ENCODE peak calls at places on chromosome 9, in four cellular contexts. O is psoas muscle, I is ovary, G is Calu3. T is an unnamed sample.

GRCh38 chr9:12790026-12790425 is 15.2 kb downstream of the LURAP1L start:
- DNase-seq in O (no peak), G (no peak), I (no peak), T (no peak)

GRCh38 chr9:19127881-19128719 is 808 bp upstream of the PLIN2 start:
- DNase-seq in I (peak), O (no peak), G (no peak), T (no peak)

GRCh38 chr9:33466565-33467495 is 6.9 kb downstream of the NOL6 start:
- DNase-seq in I (peak), G (peak), O (peak), T (no peak)

GRCh38 chr9:133981589-133981957 is 10.6 kb downstream of the VAV2 start:
- DNase-seq in O (peak), G (no peak), I (no peak), T (no peak)

GRCh38 chr9:104009853-104010252 is 84.3 kb upstream of the SMC2 start:
- DNase-seq in O (no peak), I (no peak), G (no peak), T (no peak)

GRCh38 chr9:93635186-93636107 is 59.1 kb downstream of the PHF2 start:
- DNase-seq in G (no peak), O (no peak), I (peak), T (no peak)

GRCh38 chr9:130451004-130451390 is 6.2 kb downstream of the ASS1 start:
- DNase-seq in G (no peak), O (no peak), I (no peak), T (no peak)

GRCh38 chr9:79682076-79682736 is 110.4 kb downstream of the TLE4 start:
- DNase-seq in O (no peak), G (no peak), I (no peak), T (no peak)

GRCh38 chr9:70120834-70121510 is 77.3 kb downstream of the MAMDC2 start:
- DNase-seq in G (peak), I (peak), O (peak), T (peak)

GRCh38 chr9:98361645-98362044 is 106.2 kb upstream of the TBC1D2 start:
- DNase-seq in G (no peak), I (no peak), O (no peak), T (no peak)

GRCh38 chr9:114779352-114779845 is 26.4 kb downstream of the TNFSF15 start:
- DNase-seq in O (no peak), G (peak), I (no peak), T (peak)

GRCh38 chr9:112884086-112884485 is 6.6 kb downstream of the SLC46A2 start:
- DNase-seq in O (no peak), I (no peak), G (no peak), T (no peak)

GRCh38 chr9:2991292-2991691 is 147.4 kb upstream of the PUM3 start:
- DNase-seq in G (no peak), I (no peak), O (no peak), T (no peak)

GRCh38 chr9:134590240-134591081 is 51.1 kb upstream of the COL5A1 start:
- DNase-seq in G (no peak), I (peak), O (no peak), T (peak)

GRCh38 chr9:10613413-10613812 is 611 bp upstream of the PTPRD start:
- DNase-seq in O (no peak), G (no peak), I (no peak), T (no peak)

GRCh38 chr9:113587471-113588031 is 124.0 kb downstream of the RGS3 start:
- DNase-seq in I (peak), G (no peak), O (peak), T (peak)

GRCh38 chr9:16869140-16869903 is 1.1 kb downstream of the BNC2 start:
- DNase-seq in I (peak), G (no peak), O (no peak), T (peak)

GRCh38 chr9:93809204-93809940 is 145.8 kb downstream of the BARX1 start:
- DNase-seq in I (no peak), O (no peak), G (no peak), T (no peak)

GRCh38 chr9:133682961-133683493 is 46.9 kb downstream of the DBH start:
- DNase-seq in O (peak), G (no peak), I (no peak), T (no peak)

GRCh38 chr9:92538541-92538940 is 2.8 kb upstream of the ECM2 start:
- DNase-seq in G (no peak), O (no peak), I (no peak), T (no peak)

GRCh38 chr9:127942152-127943010 is 4.7 kb upstream of the DPM2 start:
- DNase-seq in I (peak), O (peak), G (peak), T (peak)

GRCh38 chr9:132745911-132746709 is 75.8 kb downstream of the GTF3C4 start:
- DNase-seq in O (no peak), I (no peak), G (no peak), T (no peak)

GRCh38 chr9:70994582-70994981 is 126.8 kb downstream of the TRPM3 start:
- DNase-seq in G (no peak), O (no peak), I (no peak), T (no peak)

GRCh38 chr9:133710661-133711427 is 27.3 kb downstream of the SARDH start:
- DNase-seq in G (no peak), O (peak), I (peak), T (no peak)

GRCh38 chr9:35177520-35177919 is 15.7 kb downstream of the UNC13B start:
- DNase-seq in G (no peak), I (no peak), O (no peak), T (no peak)

GRCh38 chr9:28379082-28379481 is 805.8 kb upstream of the C9orf72 start:
- DNase-seq in G (no peak), O (no peak), I (no peak), T (no peak)

GRCh38 chr9:125620216-125620615 is 86.8 kb downstream of the MAPKAP1 start:
- DNase-seq in I (no peak), O (no peak), G (no peak), T (no peak)

GRCh38 chr9:113349434-113350337 is at the start of gene BSPRY:
- DNase-seq in G (peak), I (no peak), O (no peak), T (no peak)

GRCh38 chr9:27227192-27227591 is 69.8 kb downstream of the EQTN start:
- DNase-seq in O (no peak), I (no peak), G (no peak), T (no peak)

GRCh38 chr9:125524522-125524921 is 182.5 kb downstream of the MAPKAP1 start:
- DNase-seq in G (no peak), O (no peak), I (no peak), T (no peak)

GRCh38 chr9:7286101-7286500 is 513.5 kb downstream of the DMAC1 start:
- DNase-seq in O (no peak), I (no peak), G (no peak), T (no peak)

GRCh38 chr9:131851414-131851813 is 111.5 kb upstream of the RAPGEF1 start:
- DNase-seq in O (no peak), G (no peak), I (no peak), T (no peak)

GRCh38 chr9:13295556-13295955 is 16.1 kb upstream of the MPDZ start:
- DNase-seq in O (no peak), G (no peak), I (no peak), T (no peak)

GRCh38 chr9:136285501-136286358 is 18.2 kb downstream of the CCDC187 start:
- DNase-seq in I (no peak), O (no peak), G (no peak), T (no peak)

GRCh38 chr9:95715911-95716435 is 159.5 kb upstream of the ERCC6L2 start:
- DNase-seq in G (no peak), I (no peak), O (no peak), T (no peak)

GRCh38 chr9:90783964-90784363 is 17.7 kb upstream of the SYK start:
- DNase-seq in G (no peak), O (no peak), I (no peak), T (no peak)

GRCh38 chr9:34463098-34463900 is 4.7 kb downstream of the DNAI1 start:
- DNase-seq in G (peak), I (no peak), O (no peak), T (no peak)

GRCh38 chr9:127397722-127398647 is 1.0 kb downstream of the SLC2A8 start:
- DNase-seq in I (peak), O (peak), G (peak), T (peak)

GRCh38 chr9:89956331-89956730 is 351.5 kb downstream of the GADD45G start:
- DNase-seq in G (no peak), O (no peak), I (no peak), T (no peak)

DNA sequence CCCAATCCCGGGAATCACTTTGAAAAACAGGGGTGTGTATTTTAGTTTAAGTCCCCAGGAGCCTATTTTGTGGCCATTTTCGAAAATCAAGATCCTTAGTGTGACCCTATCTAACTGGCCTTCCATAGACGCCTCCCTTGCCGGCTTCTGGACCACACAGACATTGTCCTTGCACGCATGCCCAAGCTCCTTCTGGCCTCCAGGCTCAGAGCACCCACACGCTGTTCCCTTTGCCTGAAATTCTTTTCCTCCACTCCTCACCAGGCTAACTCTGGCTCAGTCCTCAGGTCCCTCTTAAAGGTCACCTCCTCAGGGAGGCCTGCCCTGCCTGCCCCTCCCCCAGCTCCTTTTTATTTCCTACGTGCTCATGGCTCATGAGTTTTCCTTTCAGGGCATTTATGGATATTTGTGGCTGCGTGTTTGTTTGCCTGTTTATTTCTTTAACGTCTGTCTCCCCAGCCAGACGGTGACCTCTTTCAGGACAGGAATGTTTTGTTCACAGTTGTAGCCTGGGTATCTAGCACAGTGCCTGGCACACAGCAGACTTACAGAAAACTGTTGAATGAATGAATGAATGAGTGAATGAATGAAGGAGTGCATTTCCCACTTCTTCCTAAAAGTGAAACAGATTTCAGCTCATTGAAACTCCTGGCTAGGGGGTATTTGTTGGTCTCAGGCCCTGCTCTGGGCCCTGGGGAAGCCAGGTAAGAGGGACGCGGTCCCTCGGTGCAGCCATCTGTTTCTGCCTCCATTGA is 79.1 kb upstream of the IER5L start:
- DNase-seq in O (peak), G (no peak), I (peak), T (no peak)
- TF ChIP-seq CTCF in O (no peak), G (no peak), I (no peak), T (no peak)

GRCh38 chr9:122204491-122204890 is 24.3 kb downstream of the LHX6 start:
- DNase-seq in O (no peak), I (no peak), G (no peak), T (no peak)
- TF ChIP-seq CTCF in O (no peak), I (no peak), G (no peak), T (no peak)

GRCh38 chr9:76759726-76760125 is 4.5 kb upstream of the PCA3 start:
- DNase-seq in O (no peak), G (no peak), I (no peak), T (no peak)

GRCh38 chr9:76761448-76761847 is 2.8 kb upstream of the PCA3 start:
- DNase-seq in O (no peak), I (no peak), G (no peak), T (no peak)

GRCh38 chr9:76758476-76758875 is 5.8 kb upstream of the PCA3 start:
- DNase-seq in G (no peak), O (no peak), I (no peak), T (no peak)

GRCh38 chr9:76757274-76757673 is 7.0 kb upstream of the PCA3 start:
- DNase-seq in I (no peak), O (no peak), G (no peak), T (no peak)

DNA sequence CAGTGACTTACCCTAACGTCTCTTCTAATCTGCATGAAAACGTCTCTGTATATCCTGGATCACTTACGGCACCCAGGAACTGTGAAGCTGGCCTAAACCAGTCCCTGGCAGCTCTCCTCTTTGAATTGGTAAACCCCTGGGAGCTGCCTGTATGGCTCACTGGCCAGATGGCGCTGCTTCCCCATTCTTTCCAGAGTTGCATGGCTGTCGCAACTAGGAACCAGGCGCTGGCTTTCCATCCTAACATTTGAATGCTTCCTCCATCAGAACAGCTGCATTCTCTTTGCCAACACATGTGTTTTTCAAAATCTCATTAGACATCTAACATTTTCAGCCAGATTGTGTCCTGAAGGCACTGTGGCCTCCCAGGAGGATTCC is 8.0 kb upstream of the PCA3 start:
- DNase-seq in I (no peak), O (peak), G (peak), T (no peak)
- TF ChIP-seq CTCF in I (no peak), O (no peak), G (no peak), T (peak)

DNA sequence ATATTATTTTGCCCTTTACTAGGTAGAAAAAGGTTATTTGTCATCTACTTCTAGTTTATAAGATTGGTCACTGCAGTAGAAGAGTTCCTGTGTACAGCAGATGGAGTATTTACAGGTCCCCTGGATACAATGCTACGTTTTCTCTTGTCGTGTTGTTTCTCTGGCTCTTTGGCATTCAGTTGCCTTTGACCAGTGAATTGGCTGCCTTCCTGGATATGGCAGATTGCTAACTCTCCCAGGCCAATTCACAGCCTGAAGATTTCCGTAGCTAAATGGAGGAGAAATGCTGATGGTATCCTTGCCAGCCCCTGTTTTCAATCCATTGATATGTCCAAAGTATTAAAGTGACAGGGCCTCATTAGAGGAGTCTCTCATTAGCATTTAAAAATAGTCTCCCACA is 32.5 kb upstream of the GNAQ start:
- DNase-seq in G (no peak), I (no peak), O (no peak), T (no peak)
- TF ChIP-seq CTCF in G (no peak), I (no peak), O (no peak), T (no peak)

GRCh38 chr9:122350577-122351355 is 20.1 kb upstream of the PTGS1 start:
- DNase-seq in I (peak), O (peak), G (peak), T (peak)

GRCh38 chr9:122360891-122361290 is 9.9 kb upstream of the PTGS1 start:
- DNase-seq in I (no peak), O (peak), G (no peak), T (no peak)

GRCh38 chr9:122355336-122355875 is 15.4 kb upstream of the PTGS1 start:
- DNase-seq in O (no peak), I (no peak), G (no peak), T (no peak)

GRCh38 chr9:122354536-122355199 is 16.2 kb upstream of the PTGS1 start:
- DNase-seq in G (no peak), O (peak), I (no peak), T (no peak)

DNA sequence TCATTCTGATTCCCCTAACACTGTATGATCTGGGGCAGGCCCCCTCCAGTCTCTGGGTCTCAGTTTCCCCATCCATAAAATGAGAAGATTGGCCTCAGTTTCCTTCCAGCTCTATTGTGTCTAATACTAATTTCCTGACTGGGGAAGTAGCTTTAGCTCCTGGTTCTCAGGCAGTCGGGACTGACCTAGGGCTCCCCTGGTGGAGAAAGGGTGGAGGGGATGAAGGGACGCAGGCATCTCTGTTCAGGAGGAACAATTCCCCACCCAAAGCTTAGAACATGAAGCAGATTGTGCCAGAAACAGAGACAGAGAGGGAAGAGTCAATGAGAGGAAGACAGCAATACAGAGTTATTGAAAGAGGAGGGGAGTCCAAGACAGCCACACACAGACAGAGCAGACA is 14.2 kb upstream of the PTGS1 start:
- DNase-seq in G (no peak), O (no peak), I (no peak), T (no peak)
- TF ChIP-seq CTCF in G (no peak), O (no peak), I (no peak), T (no peak)

GRCh38 chr9:137298401-137298982 is 3.6 kb downstream of the NRARP start:
- DNase-seq in I (peak), G (no peak), O (no peak), T (peak)

GRCh38 chr9:137297966-137298365 is 4.1 kb downstream of the NRARP start:
- DNase-seq in I (no peak), O (no peak), G (peak), T (no peak)

GRCh38 chr9:137300607-137301085 is 1.4 kb downstream of the NRARP start:
- DNase-seq in G (no peak), I (peak), O (no peak), T (no peak)

GRCh38 chr9:137299938-137300337 is 2.1 kb downstream of the NRARP start:
- DNase-seq in O (no peak), G (no peak), I (no peak), T (no peak)

GRCh38 chr9:137298983-137299521 is 3.0 kb downstream of the NRARP start:
- DNase-seq in G (no peak), O (no peak), I (no peak), T (no peak)
- TF ChIP-seq CTCF in G (no peak), O (no peak), I (no peak), T (no peak)

GRCh38 chr9:87505869-87506678 is 8.4 kb downstream of the DAPK1 start:
- DNase-seq in I (no peak), G (peak), O (no peak), T (no peak)
- TF ChIP-seq CTCF in I (no peak), G (no peak), O (no peak), T (no peak)

GRCh38 chr9:21465138-21465537 is 17.0 kb downstream of the IFNE start:
- DNase-seq in I (no peak), O (no peak), G (no peak), T (no peak)

GRCh38 chr9:21470126-21470525 is 12.0 kb downstream of the IFNE start:
- DNase-seq in G (no peak), O (no peak), I (no peak), T (no peak)

GRCh38 chr9:21461377-21461776 is 20.7 kb downstream of the IFNE start:
- DNase-seq in I (no peak), O (no peak), G (no peak), T (no peak)

DNA sequence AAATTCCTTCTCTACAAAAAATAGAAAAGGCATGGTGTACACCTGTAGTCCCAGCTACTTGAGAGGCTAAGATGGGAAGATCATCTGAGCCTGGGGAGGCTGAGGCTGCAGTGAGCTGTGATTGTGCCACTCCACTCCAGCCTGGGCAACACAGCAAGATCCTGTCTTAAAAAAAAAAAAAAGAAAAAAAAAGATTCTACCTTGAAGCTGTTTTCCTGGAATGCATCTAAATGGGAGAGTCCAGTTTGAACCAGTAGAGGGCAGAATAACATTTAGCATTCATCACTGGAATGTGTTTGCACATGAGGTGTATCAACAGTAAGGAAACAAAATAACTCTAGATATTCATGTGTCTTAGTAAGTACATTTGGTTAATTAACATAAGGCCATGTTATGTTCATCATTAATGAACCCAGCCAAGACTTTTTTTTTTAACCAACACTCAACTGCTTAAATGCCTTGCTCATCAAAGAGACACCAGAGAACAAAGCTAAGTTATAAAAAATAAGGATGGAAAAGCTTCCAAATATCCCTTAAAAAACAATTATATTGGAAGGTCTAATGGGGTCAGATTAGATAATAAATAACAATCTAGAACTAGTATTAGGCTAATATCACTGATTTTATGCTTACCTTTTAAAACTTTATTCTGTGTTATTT is 16.1 kb downstream of the IFNE start:
- DNase-seq in G (peak), I (no peak), O (no peak), T (no peak)
- TF ChIP-seq CTCF in G (peak), I (no peak), O (peak), T (peak)

GRCh38 chr9:121871431-121872025 is 220.1 kb downstream of the DAB2IP start:
- DNase-seq in G (no peak), I (no peak), O (no peak), T (no peak)
- TF ChIP-seq CTCF in G (no peak), I (no peak), O (no peak), T (no peak)

GRCh38 chr9:68678430-68678829 is 26.6 kb upstream of the PIP5K1B start:
- DNase-seq in I (no peak), O (no peak), G (peak), T (no peak)
- TF ChIP-seq CTCF in I (no peak), O (peak), G (no peak), T (peak)